ENCODE peak calls at places on chromosomes 5 and 9, in five cellular contexts. T is NCI-H510A treated with DMSO at 0.1 percent for 48 hours, O is T-cell, L is amniotic stem cell, I is AG10803. E is an unnamed sample.
A peak's percentile ranks its signal among the peaks of the same experiment; 100 is the strongest.

GRCh38 chr5:66223637-66224036 is 79.5 kb downstream of the SREK1 start:
- DNase-seq in T (no peak), O (no peak), L (no peak), I (no peak), E (peak; percentile 2)

GRCh38 chr5:76548525-76549229 is 74.5 kb downstream of the F2RL2 start:
- DNase-seq in T (peak; percentile 12), O (no peak), L (no peak), I (no peak), E (no peak)

GRCh38 chr5:67900515-67900914 is 315.0 kb upstream of the PIK3R1 start:
- DNase-seq in T (no peak), O (no peak), L (no peak), I (peak; percentile 72), E (no peak)

GRCh38 chr5:163571755-163572154 is 66.3 kb downstream of the MAT2B start:
- DNase-seq in T (no peak), O (no peak), L (peak; percentile 23), I (peak; percentile 95), E (no peak)

GRCh38 chr5:154740483-154740882 is 14.7 kb upstream of the LARP1 start:
- DNase-seq in T (no peak), O (no peak), L (no peak), I (peak; percentile 71), E (no peak)

GRCh38 chr5:132389453-132390286 is 20.2 kb downstream of the SLC22A5 start:
- DNase-seq in T (no peak), O (no peak), L (peak; percentile 100), I (peak; percentile 99), E (no peak)

GRCh38 chr5:1092122-1092521 is 19.7 kb downstream of the SLC12A7 start:
- DNase-seq in T (no peak), O (no peak), L (no peak), I (no peak), E (no peak)

GRCh38 chr5:62489471-62489870 is 76.9 kb downstream of the IPO11 start:
- DNase-seq in T (no peak), O (no peak), L (no peak), I (peak; percentile 5), E (no peak)

GRCh38 chr5:110401881-110402280 is 324.6 kb downstream of the TMEM232 start:
- DNase-seq in T (no peak), O (no peak), L (no peak), I (peak; percentile 62), E (no peak)

GRCh38 chr5:54184797-54185196 is 125.6 kb downstream of the ARL15 start:
- DNase-seq in T (no peak), O (no peak), L (no peak), I (no peak), E (no peak)

GRCh38 chr5:149227168-149227826 is 44.4 kb upstream of the AFAP1L1 start:
- DNase-seq in T (no peak), O (no peak), L (no peak), I (peak; percentile 38), E (no peak)

GRCh38 chr5:71821029-71821428 is 102.0 kb downstream of the CARTPT start:
- DNase-seq in T (no peak), O (no peak), L (no peak), I (no peak), E (no peak)

GRCh38 chr9:69120380-69121154 is 53.5 kb upstream of the TJP2 start:
- DNase-seq in T (peak; percentile 94), O (no peak), L (no peak), I (no peak), E (no peak)

GRCh38 chr5:167861931-167862426 is 429.5 kb upstream of the WWC1 start:
- DNase-seq in T (no peak), O (no peak), L (no peak), I (no peak), E (no peak)

GRCh38 chr5:107301959-107302840 is 368.5 kb downstream of the EFNA5 start:
- DNase-seq in T (no peak), O (no peak), L (no peak), I (no peak), E (no peak)

GRCh38 chr9:27491164-27491563 is 32.9 kb upstream of the IFNK start:
- DNase-seq in T (no peak), O (no peak), L (no peak), I (peak; percentile 43), E (no peak)

GRCh38 chr9:98995059-98995665 is 51.5 kb downstream of the COL15A1 start:
- DNase-seq in T (no peak), O (no peak), L (no peak), I (peak; percentile 64), E (no peak)

GRCh38 chr5:168661593-168662485 is 82.7 kb upstream of the PANK3 start:
- DNase-seq in T (no peak), O (no peak), L (no peak), I (peak; percentile 66), E (no peak)

GRCh38 chr5:166845044-166845443 is 1446.4 kb upstream of the WWC1 start:
- DNase-seq in T (no peak), O (no peak), L (no peak), I (no peak), E (no peak)

GRCh38 chr5:159787837-159788236 is 128.4 kb upstream of the ADRA1B start:
- DNase-seq in T (no peak), O (no peak), L (no peak), I (no peak), E (no peak)

GRCh38 chr9:99211746-99212145 is 10.0 kb downstream of the ALG2 start:
- DNase-seq in T (no peak), O (no peak), L (no peak), I (no peak), E (no peak)

GRCh38 chr9:93003552-93004407 is 54.7 kb upstream of the SUSD3 start:
- DNase-seq in T (peak; percentile 86), O (peak; percentile 67), L (no peak), I (peak; percentile 26), E (no peak)

GRCh38 chr5:95759634-95760033 is 28.5 kb downstream of the RHOBTB3 start:
- DNase-seq in T (peak; percentile 23), O (no peak), L (no peak), I (peak; percentile 87), E (no peak)

GRCh38 chr5:131635755-131636479 is 888 bp upstream of the RAPGEF6 start:
- DNase-seq in T (peak; percentile 72), O (peak; percentile 20), L (no peak), I (peak; percentile 24), E (no peak)

GRCh38 chr5:16539169-16539666 is 73.6 kb upstream of the ZNF622 start:
- DNase-seq in T (no peak), O (no peak), L (peak; percentile 71), I (peak; percentile 93), E (no peak)

GRCh38 chr5:68047035-68047434 is 168.5 kb upstream of the PIK3R1 start:
- DNase-seq in T (no peak), O (no peak), L (peak; percentile 18), I (peak; percentile 96), E (no peak)

GRCh38 chr9:131951155-131951554 is 128.5 kb downstream of the MED27 start:
- DNase-seq in T (no peak), O (no peak), L (no peak), I (no peak), E (no peak)

GRCh38 chr5:151107084-151107483 is 26.2 kb upstream of the TNIP1 start:
- DNase-seq in T (no peak), O (no peak), L (no peak), I (no peak), E (no peak)

GRCh38 chr5:14816999-14817761 is 54.4 kb downstream of the ANKH start:
- DNase-seq in T (no peak), O (no peak), L (peak; percentile 2), I (peak; percentile 96), E (no peak)

GRCh38 chr9:83066771-83067170 is 3.8 kb upstream of the RASEF start:
- DNase-seq in T (no peak), O (no peak), L (peak; percentile 49), I (peak; percentile 85), E (no peak)

GRCh38 chr9:4318741-4319140 is 18.9 kb upstream of the GLIS3 start:
- DNase-seq in T (no peak), O (no peak), L (no peak), I (no peak), E (no peak)

GRCh38 chr9:92911496-92912475 is 33.9 kb upstream of the ZNF484 start:
- DNase-seq in T (peak; percentile 29), O (no peak), L (no peak), I (peak; percentile 6), E (peak; percentile 3)

GRCh38 chr9:93684161-93684765 is 107.9 kb downstream of the PHF2 start:
- DNase-seq in T (no peak), O (no peak), L (no peak), I (no peak), E (no peak)

GRCh38 chr5:66807743-66808142 is 211.6 kb downstream of the MAST4 start:
- DNase-seq in T (peak; percentile 7), O (no peak), L (peak; percentile 28), I (peak; percentile 50), E (no peak)

GRCh38 chr5:89582768-89583339 is 699.9 kb upstream of the MEF2C start:
- DNase-seq in T (no peak), O (no peak), L (no peak), I (peak; percentile 12), E (no peak)

GRCh38 chr5:383621-384020 is 59.4 kb upstream of the EXOC3 start:
- DNase-seq in T (no peak), O (no peak), L (no peak), I (no peak), E (no peak)